ENCODE peak calls at places on chromosomes 7 and 10, in six cellular contexts. One of them, this sample, is unnamed.

GRCh38 chr10:44306147-44306710 is 78.7 kb downstream of the CXCL12 start:
- DNase-seq in EL: peak
- DNase-seq in naive thymus-derived CD8-positive, alpha-beta T cell: no peak
- DNase-seq in fibroblast of the conjunctiva: peak
- DNase-seq in fibroblast of the aortic adventitia: peak
- DNase-seq in NCI-H1436: no peak
- DNase-seq in this sample: peak

GRCh38 chr7:120079022-120079421 is 194.0 kb upstream of the KCND2 start:
- DNase-seq in EL: no peak
- DNase-seq in naive thymus-derived CD8-positive, alpha-beta T cell: no peak
- DNase-seq in fibroblast of the conjunctiva: no peak
- DNase-seq in fibroblast of the aortic adventitia: no peak
- DNase-seq in NCI-H1436: no peak
- DNase-seq in this sample: no peak

GRCh38 chr7:82729172-82730030 is 285.8 kb upstream of the CACNA2D1 start:
- DNase-seq in EL: peak
- DNase-seq in naive thymus-derived CD8-positive, alpha-beta T cell: peak
- DNase-seq in fibroblast of the conjunctiva: peak
- DNase-seq in fibroblast of the aortic adventitia: peak
- DNase-seq in NCI-H1436: peak
- DNase-seq in this sample: peak

GRCh38 chr10:101136007-101136707 is 5.1 kb downstream of the TLX1 start:
- DNase-seq in EL: no peak
- DNase-seq in naive thymus-derived CD8-positive, alpha-beta T cell: no peak
- DNase-seq in fibroblast of the conjunctiva: no peak
- DNase-seq in fibroblast of the aortic adventitia: no peak
- DNase-seq in NCI-H1436: no peak
- DNase-seq in this sample: no peak

GRCh38 chr7:128937647-128938523 is at the start of gene IRF5:
- DNase-seq in EL: peak
- DNase-seq in naive thymus-derived CD8-positive, alpha-beta T cell: no peak
- DNase-seq in fibroblast of the conjunctiva: no peak
- DNase-seq in fibroblast of the aortic adventitia: no peak
- DNase-seq in NCI-H1436: no peak
- DNase-seq in this sample: no peak

GRCh38 chr7:74379938-74380337 is 73.8 kb upstream of the GTF2IRD1 start:
- DNase-seq in EL: no peak
- DNase-seq in naive thymus-derived CD8-positive, alpha-beta T cell: no peak
- DNase-seq in fibroblast of the conjunctiva: no peak
- DNase-seq in fibroblast of the aortic adventitia: no peak
- DNase-seq in NCI-H1436: no peak
- DNase-seq in this sample: no peak

GRCh38 chr10:48729941-48730457 is 45.3 kb downstream of the WDFY4 start:
- DNase-seq in EL: no peak
- DNase-seq in naive thymus-derived CD8-positive, alpha-beta T cell: no peak
- DNase-seq in fibroblast of the conjunctiva: no peak
- DNase-seq in fibroblast of the aortic adventitia: no peak
- DNase-seq in NCI-H1436: no peak
- DNase-seq in this sample: no peak

GRCh38 chr10:58335306-58336005 is 650 bp downstream of the UBE2D1 start:
- DNase-seq in EL: peak
- DNase-seq in naive thymus-derived CD8-positive, alpha-beta T cell: peak
- DNase-seq in fibroblast of the conjunctiva: no peak
- DNase-seq in fibroblast of the aortic adventitia: peak
- DNase-seq in NCI-H1436: no peak
- DNase-seq in this sample: peak

GRCh38 chr10:111076191-111076681 is 593 bp upstream of the ADRA2A start:
- DNase-seq in EL: peak
- DNase-seq in naive thymus-derived CD8-positive, alpha-beta T cell: peak
- DNase-seq in fibroblast of the conjunctiva: peak
- DNase-seq in fibroblast of the aortic adventitia: peak
- DNase-seq in NCI-H1436: peak
- DNase-seq in this sample: peak

GRCh38 chr10:3873728-3874461 is 88.9 kb upstream of the KLF6 start:
- DNase-seq in EL: peak
- DNase-seq in naive thymus-derived CD8-positive, alpha-beta T cell: peak
- DNase-seq in fibroblast of the conjunctiva: peak
- DNase-seq in fibroblast of the aortic adventitia: peak
- DNase-seq in NCI-H1436: peak
- DNase-seq in this sample: no peak

GRCh38 chr7:27101188-27101905 is 1.1 kb downstream of the HOXA2 start:
- DNase-seq in EL: no peak
- DNase-seq in naive thymus-derived CD8-positive, alpha-beta T cell: no peak
- DNase-seq in fibroblast of the conjunctiva: no peak
- DNase-seq in fibroblast of the aortic adventitia: peak
- DNase-seq in NCI-H1436: no peak
- DNase-seq in this sample: no peak

GRCh38 chr7:69780377-69780776 is 182.1 kb downstream of the AUTS2 start:
- DNase-seq in EL: no peak
- DNase-seq in naive thymus-derived CD8-positive, alpha-beta T cell: no peak
- DNase-seq in fibroblast of the conjunctiva: no peak
- DNase-seq in fibroblast of the aortic adventitia: peak
- DNase-seq in NCI-H1436: peak
- DNase-seq in this sample: no peak

This sample was measured in amniotic stem cell.